ENCODE peak calls at places on chromosomes 1 and 21, in nine cellular contexts. F is stimulated activated CD4-positive, alpha-beta T cell treated with anti-CD3 and anti-CD28 coated beads, Interleukin-12 subunit alpha, Interleukin-12 subunit beta, amount 100 ng/mL, for 48 hours; Y is anterior cingulate cortex; L is NCI-H2171 treated with DMSO at 0.1 percent for 48 hours; B is cortex of kidney; P is fibroblast of the aortic adventitia; K is ELR; J is fibroblast of the conjunctiva; I is skeletal muscle cell. M is an unnamed sample.

GRCh38 chr1:63790989-63791388 is 17.2 kb downstream of the ROR1 start:
- DNase-seq in F (no peak), Y (no peak), L (peak; percentile 37), B (no peak), P (no peak), K (no peak), J (no peak), I (no peak), M (no peak)

GRCh38 chr21:44773291-44773932 is 28.2 kb downstream of the UBE2G2 start:
- DNase-seq in F (no peak), Y (no peak), L (no peak), B (no peak), P (no peak), K (no peak), J (peak; percentile 9), I (no peak), M (no peak)

GRCh38 chr1:95723346-95723745 is 489.3 kb downstream of the RWDD3 start:
- DNase-seq in F (no peak), Y (no peak), L (no peak), B (no peak), P (no peak), K (no peak), J (no peak), I (no peak), M (no peak)

GRCh38 chr1:151085953-151086559 is 15.5 kb downstream of the GABPB2 start:
- DNase-seq in F (no peak), Y (no peak), L (no peak), B (no peak), P (no peak), K (no peak), J (no peak), I (no peak), M (no peak)

GRCh38 chr1:65469889-65470340 is 49.4 kb downstream of the LEPR start:
- DNase-seq in F (no peak), Y (no peak), L (peak; percentile 13), B (no peak), P (peak; percentile 82), K (no peak), J (peak; percentile 57), I (peak; percentile 87), M (no peak)

GRCh38 chr1:172500207-172500606 is 32.7 kb upstream of the SUCO start:
- DNase-seq in F (no peak), Y (no peak), L (no peak), B (no peak), P (no peak), K (no peak), J (no peak), I (no peak), M (no peak)

GRCh38 chr1:69827732-69828131 is 260.0 kb downstream of the LRRC7 start:
- DNase-seq in F (no peak), Y (no peak), L (no peak), B (no peak), P (no peak), K (no peak), J (no peak), I (no peak), M (no peak)

GRCh38 chr1:205298191-205298994 is 23.2 kb downstream of the NUAK2 start:
- DNase-seq in F (no peak), Y (no peak), L (peak; percentile 91), B (no peak), P (peak; percentile 97), K (peak; percentile 98), J (peak; percentile 69), I (peak; percentile 92), M (no peak)

GRCh38 chr1:30819244-30819571 is 61.6 kb upstream of the LAPTM5 start:
- DNase-seq in F (no peak), Y (no peak), L (no peak), B (no peak), P (no peak), K (no peak), J (no peak), I (no peak), M (no peak)

GRCh38 chr1:160830321-160831153 is 32.1 kb downstream of the CD244 start:
- DNase-seq in F (peak; percentile 78), Y (no peak), L (no peak), B (no peak), P (peak; percentile 28), K (peak; percentile 65), J (peak; percentile 1), I (no peak), M (peak; percentile 37)

GRCh38 chr1:228020686-228021525 is 14.1 kb downstream of the WNT3A start:
- DNase-seq in F (no peak), Y (no peak), L (no peak), B (no peak), P (no peak), K (no peak), J (no peak), I (no peak), M (no peak)

GRCh38 chr1:220156620-220157146 is 62.8 kb downstream of the IARS2 start:
- DNase-seq in F (no peak), Y (no peak), L (no peak), B (no peak), P (no peak), K (no peak), J (no peak), I (no peak), M (no peak)

GRCh38 chr1:201753492-201753891 is 75.5 kb upstream of the IPO9 start:
- DNase-seq in F (no peak), Y (no peak), L (no peak), B (no peak), P (no peak), K (no peak), J (no peak), I (no peak), M (no peak)

GRCh38 chr1:236530286-236530685 is 6.5 kb downstream of the LGALS8 start:
- DNase-seq in F (no peak), Y (no peak), L (no peak), B (no peak), P (no peak), K (no peak), J (no peak), I (no peak), M (no peak)

GRCh38 chr21:17270234-17270633 is 242.6 kb upstream of the CXADR start:
- DNase-seq in F (no peak), Y (no peak), L (peak; percentile 59), B (no peak), P (peak; percentile 73), K (peak; percentile 51), J (peak; percentile 61), I (peak; percentile 31), M (peak; percentile 17)

GRCh38 chr1:179743679-179744400 is 749 bp downstream of the FAM163A start:
- DNase-seq in F (no peak), Y (no peak), L (no peak), B (no peak), P (no peak), K (no peak), J (no peak), I (no peak), M (no peak)

GRCh38 chr1:77228836-77229235 is 9.6 kb upstream of the PIGK start:
- DNase-seq in F (no peak), Y (no peak), L (no peak), B (no peak), P (no peak), K (no peak), J (no peak), I (no peak), M (no peak)

GRCh38 chr1:43008106-43008424 is 49.4 kb upstream of the SLC2A1 start:
- DNase-seq in F (no peak), Y (no peak), L (no peak), B (no peak), P (no peak), K (no peak), J (no peak), I (no peak), M (no peak)

GRCh38 chr1:35269190-35269988 is 880 bp downstream of the ZMYM4 start:
- DNase-seq in F (no peak), Y (no peak), L (peak; percentile 37), B (no peak), P (peak; percentile 27), K (peak; percentile 23), J (no peak), I (no peak), M (no peak)

GRCh38 chr1:56434025-56434424 is 145.3 kb downstream of the PLPP3 start:
- DNase-seq in F (no peak), Y (no peak), L (no peak), B (no peak), P (peak; percentile 65), K (no peak), J (no peak), I (no peak), M (no peak)

GRCh38 chr21:38766987-38767722 is 38.6 kb upstream of the ETS2 start:
- DNase-seq in F (peak; percentile 50), Y (no peak), L (no peak), B (no peak), P (no peak), K (no peak), J (no peak), I (no peak), M (no peak)

M was measured in NCI-H1048.